ENCODE peak calls at places on chromosomes 2 and 18, in seven cellular contexts. M is IMR-90, A is gastrocnemius medialis, X is A549, S is adrenal gland, L is breast epithelium, E is body of pancreas. P is an unnamed sample. For H3K4me1, the result is how much of the 10 kb centered on the place peaks cover.

GRCh38 chr2:170848587-170848986 is 31.9 kb downstream of the GAD1 start:
- DNase-seq in S (no peak), E (no peak), X (no peak), A (no peak), M (peak), L (no peak), P (no peak)

GRCh38 chr2:43318791-43319190 is 92.4 kb upstream of the ZFP36L2 start:
- DNase-seq in A (no peak), S (no peak), M (peak), E (no peak), X (no peak), L (no peak), P (no peak)

GRCh38 chr2:12717191-12717987 is 653 bp downstream of the TRIB2 start:
- DNase-seq in X (peak), E (peak), A (peak), L (peak), S (peak), M (peak), P (no peak)

GRCh38 chr2:73920577-73921545 is 5.8 kb upstream of the DGUOK start:
- DNase-seq in M (peak), X (peak), E (peak), S (peak), A (no peak), L (no peak), P (no peak)

GRCh38 chr2:44560961-44561360 is 199.2 kb downstream of the CAMKMT start:
- DNase-seq in X (no peak), A (no peak), E (no peak), L (no peak), S (no peak), M (peak), P (no peak)

GRCh38 chr18:79599503-79599931 is 80.1 kb upstream of the CTDP1 start:
- DNase-seq in A (no peak), L (no peak), S (no peak), X (peak), E (no peak), M (peak), P (peak)

GRCh38 chr2:209426432-209426831 is 2.6 kb downstream of the MAP2 start:
- DNase-seq in E (no peak), M (no peak), A (no peak), S (no peak), L (peak), X (peak), P (no peak)

GRCh38 chr2:31523871-31524492 is 56.8 kb downstream of the SRD5A2 start:
- DNase-seq in A (no peak), L (no peak), M (peak), X (peak), S (peak), E (peak), P (peak)

GRCh38 chr2:98470851-98471255 is 26.2 kb downstream of the INPP4A start:
- DNase-seq in S (no peak), E (no peak), X (no peak), M (no peak), A (no peak), L (no peak), P (no peak)

GRCh38 chr2:233084488-233084887 is 24.3 kb downstream of the INPP5D start:
- DNase-seq in M (no peak), L (peak), X (no peak), A (peak), S (peak), E (no peak), P (peak)

GRCh38 chr2:43001055-43001378 is 208.6 kb upstream of the HAAO start:
- DNase-seq in M (no peak), X (no peak), S (no peak), L (peak), A (no peak), E (no peak), P (no peak)

GRCh38 chr2:29033656-29034055 is 40.7 kb downstream of the PCARE start:
- DNase-seq in L (peak), S (no peak), A (no peak), E (no peak), M (no peak), X (peak), P (no peak)

GRCh38 chr2:31382452-31383120 is 32.0 kb downstream of the XDH start:
- DNase-seq in M (peak), S (no peak), L (no peak), X (peak), E (no peak), A (no peak), P (no peak)

GRCh38 chr2:215503381-215503780 is 67.5 kb upstream of the FN1 start:
- DNase-seq in X (no peak), S (no peak), M (no peak), L (no peak), E (no peak), A (no peak), P (no peak)

GRCh38 chr2:204145197-204146190 is 208.9 kb downstream of the ICOS start:
- DNase-seq in M (peak), S (peak), E (peak), L (peak), X (peak), A (peak), P (peak)

GRCh38 chr2:196242131-196242620 is 70.8 kb upstream of the STK17B start:
- DNase-seq in S (no peak), M (peak), E (no peak), A (no peak), L (no peak), X (no peak), P (no peak)

GRCh38 chr2:185970148-185970852 is 231.7 kb downstream of the FSIP2 start:
- DNase-seq in S (no peak), X (no peak), A (no peak), M (no peak), L (no peak), E (no peak), P (no peak)

GRCh38 chr18:12958478-12958877 is 10.7 kb downstream of the SEH1L start:
- DNase-seq in M (no peak), S (no peak), E (no peak), L (no peak), X (no peak), A (no peak), P (no peak)

GRCh38 chr2:64930159-64930558 is 59.0 kb upstream of the SLC1A4 start:
- DNase-seq in X (no peak), E (no peak), S (no peak), L (no peak), A (no peak), M (no peak), P (no peak)

GRCh38 chr2:54685263-54685775 is 38.1 kb upstream of the EML6 start:
- DNase-seq in X (no peak), S (no peak), L (no peak), E (no peak), A (no peak), M (no peak), P (no peak)

GRCh38 chr2:121650554-121650930 is 1.3 kb upstream of the CLASP1 start:
- DNase-seq in X (no peak), S (peak), A (no peak), L (no peak), M (peak), E (no peak), P (no peak)

GRCh38 chr18:8522756-8523155 is 86.5 kb upstream of the RAB12 start:
- DNase-seq in X (no peak), M (no peak), A (no peak), L (no peak), E (no peak), S (no peak), P (no peak)

GRCh38 chr2:53724511-53724910 is 43.1 kb upstream of the CHAC2 start:
- DNase-seq in X (no peak), M (peak), L (no peak), S (no peak), E (no peak), A (no peak), P (no peak)

GRCh38 chr18:58097127-58097906 is 53.3 kb downstream of the NEDD4L start:
- DNase-seq in S (peak), X (no peak), L (no peak), M (peak), E (no peak), A (no peak), P (no peak)

GRCh38 chr2:230902180-230902899 is 22.7 kb downstream of the GPR55 start:
- DNase-seq in A (no peak), X (peak), L (no peak), M (peak), E (peak), S (peak), P (no peak)

GRCh38 chr2:178871536-178871935 is 64.3 kb upstream of the TTN start:
- DNase-seq in M (no peak), X (no peak), S (no peak), L (no peak), A (no peak), E (no peak), P (no peak)

GRCh38 chr2:216499641-216500218 is 1.1 kb downstream of the RPL37A start:
- DNase-seq in A (no peak), X (no peak), M (peak), S (no peak), E (no peak), L (no peak), P (no peak)

GRCh38 chr2:58436842-58437241 is 195.7 kb upstream of the FANCL start:
- DNase-seq in E (no peak), X (no peak), L (no peak), S (no peak), A (no peak), M (no peak), P (no peak)

GRCh38 chr2:199070550-199070949 is 387.2 kb downstream of the SATB2 start:
- DNase-seq in S (no peak), E (no peak), X (no peak), M (no peak), L (no peak), A (no peak), P (no peak)

GRCh38 chr18:37385846-37386435 is 179.7 kb downstream of the CELF4 start:
- DNase-seq in M (peak), A (no peak), E (no peak), S (no peak), L (no peak), X (peak), P (no peak)

GRCh38 chr2:162379719-162380580 is 36.0 kb downstream of the GCA start:
- DNase-seq in L (no peak), A (no peak), S (no peak), E (no peak), X (no peak), M (no peak), P (no peak)

GRCh38 chr2:188291142-188291616 is 495 bp upstream of the GULP1 start:
- DNase-seq in A (no peak), M (peak), E (peak), X (peak), S (peak), L (no peak), P (no peak)

GRCh38 chr2:28736034-28736433 is 15.6 kb upstream of the PPP1CB start:
- DNase-seq in S (peak), M (no peak), L (peak), A (peak), X (no peak), E (peak), P (no peak)

GRCh38 chr18:35497006-35497333 is 790 bp downstream of the INO80C start:
- DNase-seq in S (peak), M (peak), A (no peak), X (no peak), E (peak), L (no peak), P (no peak)

GRCh38 chr18:49597152-49597551 is 35.3 kb downstream of the LIPG start:
- DNase-seq in E (no peak), X (no peak), M (no peak), S (no peak), L (no peak), A (no peak), P (no peak)

GRCh38 chr2:119155633-119156032 is 2.9 kb downstream of the C1QL2 start:
- DNase-seq in X (no peak), L (no peak), A (no peak), E (no peak), M (no peak), S (no peak), P (no peak)

GRCh38 chr18:68660355-68661183 is 54.3 kb downstream of the TMX3 start:
- DNase-seq in E (no peak), S (no peak), L (no peak), A (no peak), M (peak), X (peak), P (no peak)

GRCh38 chr18:2111456-2111855 is 459.8 kb downstream of the METTL4 start:
- DNase-seq in S (no peak), L (no peak), M (no peak), E (no peak), X (no peak), A (no peak), P (no peak)

GRCh38 chr2:199940373-199940772 is 14.9 kb downstream of the TYW5 start:
- DNase-seq in S (peak), M (peak), L (no peak), X (peak), E (no peak), A (no peak), P (no peak)

GRCh38 chr2:98869868-98870267 is 66.2 kb downstream of the CRACDL start:
- DNase-seq in L (peak), E (peak), X (no peak), M (no peak), A (peak), S (no peak), P (no peak)

DNA sequence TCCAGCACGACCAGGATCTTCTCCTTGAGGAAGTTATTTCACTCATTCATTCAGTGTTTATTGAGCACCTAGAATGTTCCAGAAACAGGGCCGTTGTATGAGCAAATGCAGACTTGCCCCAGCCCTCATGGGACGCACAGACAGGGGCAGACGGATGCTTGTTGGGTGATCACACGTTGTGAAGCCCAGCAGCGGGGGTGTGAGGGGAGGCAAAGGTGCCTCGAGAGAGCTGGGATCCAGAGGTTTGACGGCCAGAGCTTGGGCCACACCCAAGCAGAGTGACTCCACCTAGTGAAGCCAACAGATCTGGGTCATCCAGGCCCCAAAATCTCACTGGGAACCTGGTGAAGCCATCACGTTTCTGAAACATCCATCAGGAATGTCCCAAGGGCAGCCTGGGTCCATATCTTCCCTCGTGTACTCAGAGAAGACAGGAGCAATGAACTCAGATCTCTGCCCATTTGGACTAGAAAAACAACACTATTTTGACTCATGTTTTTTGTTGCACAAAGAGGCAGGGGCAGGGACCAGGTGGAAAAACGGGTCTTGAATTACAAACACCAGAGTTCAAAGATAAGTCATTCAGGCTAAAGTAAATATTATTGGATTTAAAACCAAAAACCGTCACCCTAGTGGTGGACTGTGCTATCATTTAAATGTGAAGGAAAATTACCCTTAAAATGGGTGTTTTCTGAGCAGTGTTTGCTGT is 54.9 kb upstream of the RBM44 start:
- DNase-seq in L (no peak), E (no peak), M (peak), A (peak), S (peak), X (no peak), P (no peak)
- TF ChIP-seq POLR2A in L (no peak), E (no peak), M (no peak), A (no peak), S (no peak), X (no peak), P (no peak)

GRCh38 chr2:15805772-15806171 is 134.6 kb upstream of the MYCN start:
- DNase-seq in S (no peak), M (no peak), E (no peak), L (no peak), X (no peak), A (no peak), P (no peak)

GRCh38 chr2:15804691-15805090 is 135.7 kb upstream of the MYCN start:
- DNase-seq in M (no peak), S (no peak), L (no peak), E (no peak), X (no peak), A (no peak), P (no peak)

GRCh38 chr2:15806801-15807417 is 133.4 kb upstream of the MYCN start:
- DNase-seq in L (no peak), X (no peak), E (no peak), A (no peak), M (no peak), S (no peak), P (no peak)

GRCh38 chr2:15803987-15804619 is 136.2 kb upstream of the MYCN start:
- DNase-seq in L (no peak), S (no peak), X (no peak), M (no peak), E (no peak), A (no peak), P (no peak)

GRCh38 chr2:15805206-15805605 is 135.1 kb upstream of the MYCN start:
- DNase-seq in X (no peak), A (no peak), S (no peak), M (no peak), L (no peak), E (no peak), P (no peak)
- H3K27ac ChIP-seq in X (no peak), A (no peak), S (no peak), M (no peak), L (no peak), E (no peak), P (no peak)

GRCh38 chr2:109340381-109340780 is 211.4 kb downstream of the SH3RF3 start:
- DNase-seq in S (no peak), A (no peak), E (no peak), L (no peak), X (no peak), M (no peak), P (no peak)
- H3K4me1 ChIP-seq in S (under half), A (under half), E (under half), L (under half), X (under half), M (under half), P (under half)

GRCh38 chr2:207828361-207829057 is 58.8 kb upstream of the FZD5 start:
- DNase-seq in S (peak), X (no peak), A (no peak), M (peak), E (peak), L (no peak), P (no peak)
- TF ChIP-seq POLR2A in S (no peak), X (no peak), A (no peak), M (no peak), E (peak), L (no peak), P (no peak)

GRCh38 chr2:127561371-127561770 is 25.9 kb downstream of the MYO7B start:
- DNase-seq in E (no peak), L (no peak), A (no peak), S (no peak), M (no peak), X (no peak), P (no peak)
- H3K27ac ChIP-seq in E (no peak), L (no peak), A (no peak), S (no peak), M (no peak), X (no peak), P (no peak)

GRCh38 chr2:39503277-39503676 is 66.2 kb upstream of the MAP4K3 start:
- DNase-seq in X (no peak), M (no peak), S (no peak), A (no peak), E (no peak), L (no peak), P (no peak)
- H3K4me1 ChIP-seq in X (half or more), M (under half), S (under half), A (under half), E (half or more), L (under half), P (under half)

GRCh38 chr2:174012347-174013309 is 47.5 kb upstream of the SP3 start:
- DNase-seq in L (peak), S (peak), X (no peak), A (peak), M (no peak), E (peak), P (peak)
- TF ChIP-seq POLR2A in L (peak), S (no peak), X (no peak), A (peak), M (no peak), E (peak), P (no peak)

GRCh38 chr2:102051659-102052366 is 60.1 kb downstream of the IL1R2 start:
- DNase-seq in M (peak), L (no peak), S (no peak), A (peak), X (no peak), E (no peak), P (no peak)

GRCh38 chr2:102050854-102051391 is 59.2 kb downstream of the IL1R2 start:
- DNase-seq in S (peak), E (peak), X (no peak), L (peak), M (peak), A (peak), P (peak)

GRCh38 chr2:102049756-102050443 is 58.1 kb downstream of the IL1R2 start:
- DNase-seq in M (no peak), S (peak), E (no peak), X (no peak), A (peak), L (peak), P (peak)

GRCh38 chr2:102053096-102053495 is 61.3 kb downstream of the IL1R2 start:
- DNase-seq in X (no peak), E (no peak), L (no peak), A (no peak), S (no peak), M (no peak), P (no peak)

GRCh38 chr2:102052367-102052764 is 60.6 kb downstream of the IL1R2 start:
- DNase-seq in X (no peak), A (no peak), M (no peak), E (no peak), L (no peak), S (no peak), P (no peak)
- H3K27ac ChIP-seq in X (peak), A (peak), M (no peak), E (no peak), L (peak), S (peak), P (peak)

GRCh38 chr2:239285071-239285931 is 115.5 kb downstream of the HDAC4 start:
- DNase-seq in E (no peak), A (peak), M (no peak), X (no peak), S (no peak), L (no peak), P (peak)
- H3K4me1 ChIP-seq in E (under half), A (half or more), M (under half), X (under half), S (half or more), L (under half), P (half or more)